ENCODE peak calls at places on chromosomes 1 and 21, in ten cellular contexts. G is neural progenitor cell, N is ascending aorta, Y is kidney epithelial cell, D is hepatocyte, Z is GM06990, Q is BJ, X is osteoblast, A is PC-3, M is GM23248. T is an unnamed sample.
A peak's percentile ranks its signal among the peaks of the same experiment; 100 is the strongest.

GRCh38 chr1:92599184-92599583 is 112.5 kb upstream of the GFI1 start:
- DNase-seq in Y (no peak), Q (no peak), D (peak; percentile 27), G (peak; percentile 20), Z (no peak), X (peak; percentile 44), A (peak; percentile 56), N (no peak), M (peak; percentile 72), T (no peak)

GRCh38 chr1:168225476-168226190 is at the start of gene SFT2D2:
- DNase-seq in A (peak; percentile 85), Z (peak; percentile 91), Q (no peak), D (peak; percentile 91), Y (no peak), X (peak; percentile 96), N (peak; percentile 21), M (peak; percentile 88), G (peak; percentile 73), T (no peak)

GRCh38 chr1:200733907-200734306 is 4.8 kb upstream of the CAMSAP2 start:
- DNase-seq in M (no peak), Y (no peak), Q (no peak), D (no peak), X (no peak), A (peak; percentile 94), G (no peak), Z (no peak), N (no peak), T (no peak)

GRCh38 chr1:212267017-212267416 is 18.2 kb upstream of the PPP2R5A start:
- DNase-seq in Z (no peak), N (no peak), Q (no peak), X (no peak), A (no peak), D (no peak), M (no peak), G (no peak), Y (no peak), T (no peak)

GRCh38 chr1:170460379-170460778 is 71.6 kb upstream of the GORAB start:
- DNase-seq in A (no peak), D (no peak), Y (no peak), X (no peak), M (no peak), G (peak; percentile 11), N (no peak), Q (no peak), Z (no peak), T (no peak)

GRCh38 chr1:95451054-95451453 is 217.0 kb downstream of the RWDD3 start:
- DNase-seq in N (no peak), Z (no peak), A (peak; percentile 51), Y (no peak), Q (no peak), D (no peak), M (no peak), G (peak; percentile 47), X (no peak), T (no peak)

GRCh38 chr1:41957568-41957967 is 38.8 kb upstream of the HIVEP3 start:
- DNase-seq in M (peak; percentile 94), G (no peak), Z (no peak), N (no peak), A (peak; percentile 93), Q (peak; percentile 21), Y (no peak), X (peak; percentile 94), D (no peak), T (no peak)

GRCh38 chr1:233114159-233114558 is 163.7 kb downstream of the NTPCR start:
- DNase-seq in N (no peak), A (peak; percentile 68), X (no peak), Z (no peak), Q (no peak), D (no peak), G (no peak), Y (no peak), M (peak; percentile 50), T (no peak)

GRCh38 chr1:59947047-59947938 is 20.7 kb upstream of the CYP2J2 start:
- DNase-seq in M (peak; percentile 82), N (no peak), Z (no peak), X (peak; percentile 68), Y (no peak), Q (no peak), A (peak; percentile 76), D (peak; percentile 88), G (peak; percentile 81), T (no peak)

GRCh38 chr1:153944005-153944821 is 2.3 kb downstream of the DENND4B start:
- DNase-seq in Z (no peak), D (no peak), Y (no peak), M (peak; percentile 32), Q (no peak), N (no peak), X (peak; percentile 88), G (no peak), A (no peak), T (no peak)

GRCh38 chr1:5755552-5756125 is 236.6 kb downstream of the NPHP4 start:
- DNase-seq in G (no peak), N (no peak), A (no peak), M (no peak), Q (no peak), D (no peak), Y (no peak), Z (no peak), X (peak; percentile 68), T (no peak)

GRCh38 chr1:112444269-112444668 is 48.3 kb downstream of the CTTNBP2NL start:
- DNase-seq in Z (no peak), M (peak; percentile 73), D (no peak), X (peak; percentile 68), N (no peak), A (peak; percentile 44), Y (no peak), G (no peak), Q (peak; percentile 19), T (no peak)

GRCh38 chr1:101130673-101131072 is 105.1 kb upstream of the DPH5 start:
- DNase-seq in G (no peak), A (peak; percentile 74), M (peak; percentile 20), N (no peak), Q (no peak), X (no peak), Y (peak; percentile 75), Z (no peak), D (peak; percentile 20), T (no peak)

GRCh38 chr1:244164563-244164890 is 113.4 kb downstream of the ZBTB18 start:
- DNase-seq in D (no peak), Z (no peak), Q (no peak), X (no peak), N (no peak), A (no peak), G (no peak), Y (no peak), M (no peak), T (no peak)

GRCh38 chr1:41509270-41509671 is 24.8 kb upstream of the EDN2 start:
- DNase-seq in X (no peak), D (no peak), Z (no peak), N (no peak), A (no peak), Y (no peak), Q (no peak), G (no peak), M (no peak), T (no peak)

GRCh38 chr1:221517961-221518360 is 223.9 kb downstream of the DUSP10 start:
- DNase-seq in X (no peak), M (peak; percentile 56), D (no peak), Z (no peak), G (no peak), N (no peak), Y (no peak), Q (no peak), A (no peak), T (no peak)

GRCh38 chr1:39845569-39846566 is 37.4 kb downstream of the TRIT1 start:
- DNase-seq in G (no peak), X (peak; percentile 68), N (peak; percentile 54), Y (peak; percentile 85), Z (peak; percentile 65), M (peak; percentile 47), Q (peak; percentile 18), D (peak; percentile 92), A (peak; percentile 46), T (no peak)
- H3K36me3 ChIP-seq in G (peaks cover 7% of the 10 kb centered on the region), X (peaks cover 69% of the 10 kb centered on the region), N (peaks cover 19% of the 10 kb centered on the region), Y (peaks cover 4% of the 10 kb centered on the region), Z (peaks cover 4% of the 10 kb centered on the region), M (peaks cover 48% of the 10 kb centered on the region), Q (peaks cover 9% of the 10 kb centered on the region), D (peaks cover 5% of the 10 kb centered on the region), A (peaks cover 65% of the 10 kb centered on the region), T (peaks cover 40% of the 10 kb centered on the region)

DNA sequence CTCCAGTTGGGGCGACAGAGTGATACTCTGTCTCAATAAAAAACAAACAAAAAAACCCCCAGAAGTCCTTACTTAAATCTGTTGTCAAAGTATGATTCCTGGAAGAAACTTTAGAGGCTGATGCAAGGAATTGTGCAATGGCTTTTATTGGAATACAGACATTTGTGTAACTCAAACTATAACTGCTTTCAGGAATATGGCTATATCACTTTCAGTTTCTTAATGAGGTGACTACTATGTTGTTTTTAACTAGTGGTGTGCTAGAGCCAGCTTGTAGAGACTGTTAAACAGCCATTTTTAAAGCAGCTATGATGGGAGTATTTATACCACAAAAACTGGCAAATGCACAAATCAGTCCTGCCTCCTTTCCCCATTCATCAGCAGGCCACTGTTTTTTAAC is 22.7 kb upstream of the DNAJC28 start:
- DNase-seq in N (no peak), G (no peak), M (peak; percentile 27), Z (no peak), Y (no peak), X (no peak), A (no peak), Q (peak; percentile 34), D (no peak), T (no peak)
- H3K36me3 ChIP-seq in N (peaks cover 53% of the 10 kb centered on the region), G (peaks cover 10% of the 10 kb centered on the region), M (peaks cover 68% of the 10 kb centered on the region), Z (peaks cover 12% of the 10 kb centered on the region), Y (no peaks in the 10 kb centered on the region), X (peaks cover 63% of the 10 kb centered on the region), A (peaks cover 64% of the 10 kb centered on the region), Q (peaks cover 9% of the 10 kb centered on the region), D (no peaks in the 10 kb centered on the region), T (no peaks in the 10 kb centered on the region)

DNA sequence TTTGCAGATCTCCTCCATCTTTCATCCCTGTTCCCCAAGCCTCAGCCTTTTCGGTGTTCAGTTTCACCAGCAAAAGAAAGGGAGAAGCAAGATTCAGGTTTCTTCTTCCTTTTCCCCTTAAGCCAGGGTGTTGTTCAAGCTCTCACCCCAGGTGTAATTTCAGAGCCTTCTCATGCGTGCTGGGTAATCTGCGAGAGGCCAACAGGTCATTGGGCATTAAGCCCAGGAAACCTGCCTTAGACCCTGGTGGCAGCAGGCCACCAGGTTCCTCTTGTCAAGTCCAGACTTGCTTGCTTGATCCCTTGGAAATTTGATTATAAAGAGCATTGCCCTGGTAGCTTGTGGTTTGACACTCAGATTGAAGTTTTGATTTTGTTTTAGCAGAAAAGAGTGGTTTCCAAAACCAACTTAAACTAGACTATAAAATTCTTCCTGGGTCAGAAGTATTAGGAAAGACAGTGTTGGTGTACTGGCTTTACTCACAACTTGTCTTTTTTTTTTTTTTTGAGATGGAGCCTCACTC is 6.9 kb downstream of the AKR1A1 start:
- DNase-seq in N (no peak), X (no peak), G (no peak), Z (no peak), Q (no peak), Y (no peak), A (no peak), M (no peak), D (no peak), T (no peak)
- H3K36me3 ChIP-seq in N (peaks cover 10% of the 10 kb centered on the region), X (peaks cover 25% of the 10 kb centered on the region), G (no peaks in the 10 kb centered on the region), Z (peaks cover 17% of the 10 kb centered on the region), Q (peaks cover 8% of the 10 kb centered on the region), Y (peaks cover 1% of the 10 kb centered on the region), A (peaks cover 20% of the 10 kb centered on the region), M (peaks cover 3% of the 10 kb centered on the region), D (no peaks in the 10 kb centered on the region), T (no peaks in the 10 kb centered on the region)

DNA sequence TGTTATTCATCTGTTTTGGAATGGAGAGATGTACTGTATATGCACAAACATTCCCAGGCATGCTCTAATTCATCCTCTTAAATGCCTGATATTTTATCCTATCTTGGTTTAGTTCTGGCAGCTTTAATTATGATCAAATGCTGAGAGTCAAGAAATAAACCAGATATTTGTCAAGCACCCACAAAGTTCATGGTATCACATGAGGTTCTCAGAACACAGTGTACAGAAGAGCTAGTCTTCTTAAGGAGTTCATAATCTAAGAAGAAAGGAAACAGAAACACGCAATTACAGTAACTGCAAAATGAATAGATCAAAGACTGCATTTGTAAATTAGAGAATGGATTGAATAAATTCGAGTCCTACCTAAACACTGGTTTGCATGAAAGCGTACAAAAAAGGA is 58.3 kb upstream of the KCNH1 start:
- DNase-seq in G (no peak), D (no peak), M (no peak), A (no peak), Z (no peak), X (no peak), Y (no peak), Q (no peak), N (no peak), T (no peak)
- H3K36me3 ChIP-seq in G (no peaks in the 10 kb centered on the region), D (no peaks in the 10 kb centered on the region), M (no peaks in the 10 kb centered on the region), A (no peaks in the 10 kb centered on the region), Z (no peaks in the 10 kb centered on the region), X (no peaks in the 10 kb centered on the region), Y (no peaks in the 10 kb centered on the region), Q (no peaks in the 10 kb centered on the region), N (no peaks in the 10 kb centered on the region), T (no peaks in the 10 kb centered on the region)